ENCODE peak calls at places on chromosomes 3 and 15, in six cellular contexts. W, O, S, F, N and H are unnamed samples.

GRCh38 chr3:169591983-169592644 is 71.4 kb downstream of the MECOM start:
- DNase-seq in W (no peak), O (peak; percentile 55), S (no peak), F (no peak), N (no peak), H (no peak)

GRCh38 chr3:172371544-172371943 is 76.7 kb downstream of the GHSR start:
- DNase-seq in W (no peak), O (no peak), S (no peak), F (no peak), N (no peak), H (no peak)

GRCh38 chr3:193773266-193774183 is 180.5 kb downstream of the OPA1 start:
- DNase-seq in W (no peak), O (peak; percentile 41), S (no peak), F (no peak), N (no peak), H (no peak)

GRCh38 chr15:58332676-58333400 is 99.0 kb upstream of the LIPC start:
- DNase-seq in W (no peak), O (peak; percentile 54), S (no peak), F (peak; percentile 20), N (no peak), H (no peak)

GRCh38 chr15:21261396-21261964 is 178.8 kb downstream of the POTEB3 start:
- DNase-seq in W (no peak), O (no peak), S (peak; percentile 73), F (peak; percentile 1), N (no peak), H (no peak)

GRCh38 chr3:184327171-184327570 is 10.2 kb upstream of the FAM131A start:
- DNase-seq in W (no peak), O (no peak), S (no peak), F (no peak), N (no peak), H (no peak)

GRCh38 chr3:64318001-64318400 is 92.7 kb upstream of the PRICKLE2 start:
- DNase-seq in W (no peak), O (peak; percentile 87), S (no peak), F (no peak), N (no peak), H (no peak)

GRCh38 chr3:108669211-108669610 is 79.7 kb downstream of the DZIP3 start:
- DNase-seq in W (no peak), O (no peak), S (no peak), F (no peak), N (no peak), H (no peak)

GRCh38 chr3:143832433-143832832 is 15.8 kb downstream of the SLC9A9 start:
- DNase-seq in W (no peak), O (peak; percentile 29), S (no peak), F (peak; percentile 17), N (no peak), H (no peak)

GRCh38 chr3:115436767-115437301 is 186.5 kb upstream of the GAP43 start:
- DNase-seq in W (peak; percentile 2), O (peak; percentile 97), S (no peak), F (peak; percentile 81), N (no peak), H (peak; percentile 81)

GRCh38 chr3:85781806-85782205 is 823.0 kb downstream of the CADM2 start:
- DNase-seq in W (no peak), O (peak; percentile 33), S (no peak), F (no peak), N (no peak), H (no peak)

GRCh38 chr15:25188051-25188450 is 233.3 kb downstream of the SNRPN start:
- DNase-seq in W (no peak), O (no peak), S (no peak), F (no peak), N (no peak), H (no peak)

GRCh38 chr15:25189551-25189950 is 234.8 kb downstream of the SNRPN start:
- DNase-seq in W (no peak), O (no peak), S (no peak), F (no peak), N (no peak), H (no peak)

GRCh38 chr15:25188551-25189101 is 233.8 kb downstream of the SNRPN start:
- DNase-seq in W (no peak), O (no peak), S (no peak), F (no peak), N (no peak), H (no peak)

GRCh38 chr15:25186906-25187645 is 232.3 kb downstream of the SNRPN start:
- DNase-seq in W (no peak), O (no peak), S (no peak), F (no peak), N (no peak), H (no peak)

DNA sequence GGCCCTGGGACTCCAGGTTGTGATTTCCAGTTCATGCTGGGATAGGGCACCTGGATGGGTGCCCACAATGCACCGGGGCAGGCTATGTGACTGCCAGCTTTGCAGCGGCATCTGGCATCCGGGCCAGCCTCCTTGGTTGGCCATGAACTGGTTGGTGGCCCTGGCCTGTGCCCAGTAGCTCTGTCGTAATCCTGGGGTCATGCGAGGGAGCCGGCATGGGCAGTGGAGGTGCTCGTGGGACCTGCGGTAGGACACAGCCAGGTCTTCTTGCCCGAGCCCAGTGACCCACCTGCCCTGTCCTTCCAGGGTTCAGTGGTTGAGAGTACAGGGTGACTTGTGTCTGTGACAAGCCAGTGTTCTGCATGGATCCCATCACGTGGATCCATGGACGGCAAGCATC is 237.9 kb downstream of the SNRPN start:
- DNase-seq in W (no peak), O (no peak), S (no peak), F (no peak), N (no peak), H (no peak)
- H3K9me3 ChIP-seq in W (no peaks in the 10 kb centered on the region), O (no peaks in the 10 kb centered on the region), S (no peaks in the 10 kb centered on the region), F (peaks cover 57% of the 10 kb centered on the region), N (no peaks in the 10 kb centered on the region), H (peaks cover 5% of the 10 kb centered on the region)

GRCh38 chr15:62648954-62649353 is 393.6 kb upstream of the TPM1 start:
- DNase-seq in W (no peak), O (no peak), S (no peak), F (peak; percentile 58), N (peak; percentile 20), H (no peak)
- TF ChIP-seq CTCF in W (peak; percentile 25), O (no peak), S (peak; percentile 49), F (peak; percentile 69), N (peak; percentile 31), H (peak; percentile 49)

GRCh38 chr3:58124387-58124786 is 86.4 kb downstream of the DNASE1L3 start:
- DNase-seq in W (no peak), O (no peak), S (no peak), F (no peak), N (no peak), H (no peak)
- H3K36me3 ChIP-seq in W (peaks cover 58% of the 10 kb centered on the region), O (peaks cover 22% of the 10 kb centered on the region), S (peaks cover 61% of the 10 kb centered on the region), F (no peaks in the 10 kb centered on the region), N (peaks cover 8% of the 10 kb centered on the region), H (no peaks in the 10 kb centered on the region)

GRCh38 chr3:138649134-138649533 is 40.6 kb downstream of the FAIM start:
- DNase-seq in W (no peak), O (no peak), S (no peak), F (no peak), N (no peak), H (no peak)

GRCh38 chr3:138646527-138646926 is 38.0 kb downstream of the FAIM start:
- DNase-seq in W (no peak), O (no peak), S (no peak), F (no peak), N (no peak), H (no peak)

GRCh38 chr3:138642226-138642926 is 33.8 kb downstream of the FAIM start:
- DNase-seq in W (no peak), O (no peak), S (no peak), F (no peak), N (no peak), H (no peak)

GRCh38 chr3:138642927-138643253 is 34.3 kb downstream of the FAIM start:
- DNase-seq in W (no peak), O (no peak), S (no peak), F (no peak), N (no peak), H (no peak)

DNA sequence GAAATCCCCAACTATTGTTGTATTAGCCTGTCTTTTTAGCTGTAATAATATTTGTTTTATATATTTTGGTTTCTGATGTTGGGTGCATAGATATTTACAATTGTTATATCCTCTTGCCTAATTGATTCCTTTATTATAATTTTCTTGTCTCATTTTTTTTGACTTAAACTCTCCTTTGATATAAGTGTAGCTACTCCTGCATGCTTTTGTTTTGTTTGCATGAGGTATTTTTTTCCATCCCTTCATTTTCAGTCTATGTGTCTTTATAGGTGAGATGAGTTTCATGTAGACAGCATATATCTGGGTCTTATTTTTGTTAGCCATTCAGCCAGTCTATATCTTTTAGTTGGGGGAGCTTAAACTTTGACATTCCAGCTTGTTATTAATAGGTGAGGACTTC is 37.4 kb downstream of the FAIM start:
- DNase-seq in W (no peak), O (no peak), S (no peak), F (no peak), N (no peak), H (no peak)
- H3K9me3 ChIP-seq in W (peaks cover 44% of the 10 kb centered on the region), O (no peaks in the 10 kb centered on the region), S (peaks cover 41% of the 10 kb centered on the region), F (peaks cover 34% of the 10 kb centered on the region), N (no peaks in the 10 kb centered on the region), H (no peaks in the 10 kb centered on the region)